ENCODE peak calls at places on chromosomes 4 and X, in seven cellular contexts. M is mesothelial cell of epicardium, H is Calu3, N is WERI-Rb-1, P is brain microvascular endothelial cell, Q is nephron progenitor cell, C is GM20000. S is an unnamed sample.

GRCh38 chrX:16658284-16658683 is 8.3 kb downstream of the S100G start:
- DNase-seq in M (no peak), H (no peak), N (no peak), P (peak), Q (no peak), C (no peak), S (no peak)

GRCh38 chr4:13059015-13059414 is 425.1 kb downstream of the RAB28 start:
- DNase-seq in M (no peak), H (no peak), N (no peak), P (no peak), Q (no peak), C (no peak), S (no peak)

GRCh38 chrX:17488036-17488435 is 113.0 kb downstream of the NHS start:
- DNase-seq in M (no peak), H (no peak), N (no peak), P (peak), Q (no peak), C (no peak), S (no peak)

GRCh38 chr4:107034091-107034698 is 1.9 kb downstream of the DKK2 start:
- DNase-seq in M (no peak), H (peak), N (peak), P (peak), Q (peak), C (no peak), S (peak)

GRCh38 chr4:1255151-1255550 is 6.2 kb upstream of the CTBP1 start:
- DNase-seq in M (no peak), H (no peak), N (no peak), P (no peak), Q (no peak), C (no peak), S (no peak)

GRCh38 chrX:10233696-10234095 is 76.9 kb downstream of the CLCN4 start:
- DNase-seq in M (no peak), H (no peak), N (no peak), P (no peak), Q (no peak), C (no peak), S (no peak)

GRCh38 chrX:56232221-56233082 is at the start of gene KLF8:
- DNase-seq in M (no peak), H (peak), N (no peak), P (no peak), Q (peak), C (peak), S (peak)

GRCh38 chr4:116926631-116927295 is 158.6 kb downstream of the TRAM1L1 start:
- DNase-seq in M (no peak), H (no peak), N (no peak), P (no peak), Q (no peak), C (no peak), S (no peak)

GRCh38 chr4:145935253-145936141 is 3.1 kb downstream of the ZNF827 start:
- DNase-seq in M (no peak), H (no peak), N (peak), P (no peak), Q (peak), C (peak), S (peak)

GRCh38 chr4:138200236-138200590 is 41.9 kb downstream of the SLC7A11 start:
- DNase-seq in M (no peak), H (no peak), N (no peak), P (no peak), Q (no peak), C (no peak), S (no peak)

GRCh38 chrX:51332188-51332942 is at the start of gene NUDT10:
- DNase-seq in M (peak), H (no peak), N (no peak), P (peak), Q (peak), C (no peak), S (peak)

GRCh38 chr4:10180927-10181744 is 64.5 kb upstream of the WDR1 start:
- DNase-seq in M (no peak), H (no peak), N (no peak), P (peak), Q (no peak), C (peak), S (no peak)

GRCh38 chrX:3191821-3192220 is 150.6 kb downstream of the ARSF start:
- DNase-seq in M (no peak), H (no peak), N (no peak), P (no peak), Q (peak), C (no peak), S (no peak)

GRCh38 chr4:77845400-77845799 is 17.2 kb upstream of the MRPL1 start:
- DNase-seq in M (no peak), H (no peak), N (no peak), P (no peak), Q (no peak), C (no peak), S (no peak)

GRCh38 chr4:112170451-112170993 is 25.3 kb downstream of the FAM241A start:
- DNase-seq in M (no peak), H (peak), N (no peak), P (peak), Q (no peak), C (no peak), S (no peak)

GRCh38 chr4:111283066-111283677 is 660.3 kb upstream of the PITX2 start:
- DNase-seq in M (peak), H (peak), N (peak), P (peak), Q (peak), C (peak), S (peak)

GRCh38 chrX:12771445-12772069 is 19.7 kb upstream of the PRPS2 start:
- DNase-seq in M (no peak), H (peak), N (peak), P (peak), Q (peak), C (peak), S (peak)

GRCh38 chr4:159950707-159951106 is 847.8 kb downstream of the RAPGEF2 start:
- DNase-seq in M (no peak), H (no peak), N (no peak), P (no peak), Q (no peak), C (no peak), S (no peak)

GRCh38 chrX:42597481-42597880 is 180.5 kb downstream of the PPP1R2C start:
- DNase-seq in M (no peak), H (no peak), N (no peak), P (no peak), Q (no peak), C (no peak), S (no peak)

GRCh38 chrX:129316461-129316860 is 206.8 kb downstream of the SMARCA1 start:
- DNase-seq in M (no peak), H (no peak), N (no peak), P (no peak), Q (no peak), C (no peak), S (no peak)

GRCh38 chr4:52594961-52595360 is 64.1 kb downstream of the USP46 start:
- DNase-seq in M (no peak), H (no peak), N (no peak), P (peak), Q (no peak), C (no peak), S (no peak)

GRCh38 chr4:186878203-186878800 is 154.6 kb upstream of the FAT1 start:
- DNase-seq in M (no peak), H (no peak), N (no peak), P (no peak), Q (no peak), C (no peak), S (no peak)

GRCh38 chrX:132958086-132958703 is at the start of gene HS6ST2:
- DNase-seq in M (peak), H (peak), N (no peak), P (no peak), Q (peak), C (no peak), S (peak)

GRCh38 chr4:145497199-145498149 is 15.8 kb downstream of the SMAD1 start:
- DNase-seq in M (no peak), H (no peak), N (no peak), P (no peak), Q (no peak), C (no peak), S (no peak)

GRCh38 chrX:41014776-41015175 is 70.5 kb upstream of the USP9X start:
- DNase-seq in M (no peak), H (no peak), N (no peak), P (no peak), Q (no peak), C (no peak), S (no peak)

GRCh38 chr4:102321260-102321991 is 23.9 kb downstream of the SLC39A8 start:
- DNase-seq in M (no peak), H (no peak), N (no peak), P (no peak), Q (no peak), C (peak), S (no peak)

GRCh38 chrX:40449956-40450701 is 130.6 kb upstream of the ATP6AP2 start:
- DNase-seq in M (no peak), H (no peak), N (no peak), P (no peak), Q (no peak), C (no peak), S (no peak)

GRCh38 chr4:6770581-6771228 is 11.8 kb upstream of the KIAA0232 start:
- DNase-seq in M (no peak), H (no peak), N (no peak), P (no peak), Q (no peak), C (no peak), S (no peak)

GRCh38 chr4:55381502-55381901 is 14.3 kb upstream of the TMEM165 start:
- DNase-seq in M (no peak), H (no peak), N (no peak), P (no peak), Q (no peak), C (no peak), S (no peak)

GRCh38 chrX:68571292-68572256 is 72.7 kb downstream of the YIPF6 start:
- DNase-seq in M (no peak), H (no peak), N (no peak), P (peak), Q (no peak), C (peak), S (no peak)

GRCh38 chr4:104447346-104447745 is 47.3 kb downstream of the CXXC4 start:
- DNase-seq in M (no peak), H (no peak), N (no peak), P (no peak), Q (no peak), C (no peak), S (no peak)

GRCh38 chr4:104449537-104449936 is 45.2 kb downstream of the CXXC4 start:
- DNase-seq in M (no peak), H (no peak), N (no peak), P (no peak), Q (no peak), C (no peak), S (no peak)

GRCh38 chr4:104446431-104446925 is 48.2 kb downstream of the CXXC4 start:
- DNase-seq in M (no peak), H (no peak), N (no peak), P (no peak), Q (no peak), C (no peak), S (no peak)

GRCh38 chr4:104457308-104457981 is 37.2 kb downstream of the CXXC4 start:
- DNase-seq in M (no peak), H (no peak), N (no peak), P (no peak), Q (no peak), C (no peak), S (no peak)

DNA sequence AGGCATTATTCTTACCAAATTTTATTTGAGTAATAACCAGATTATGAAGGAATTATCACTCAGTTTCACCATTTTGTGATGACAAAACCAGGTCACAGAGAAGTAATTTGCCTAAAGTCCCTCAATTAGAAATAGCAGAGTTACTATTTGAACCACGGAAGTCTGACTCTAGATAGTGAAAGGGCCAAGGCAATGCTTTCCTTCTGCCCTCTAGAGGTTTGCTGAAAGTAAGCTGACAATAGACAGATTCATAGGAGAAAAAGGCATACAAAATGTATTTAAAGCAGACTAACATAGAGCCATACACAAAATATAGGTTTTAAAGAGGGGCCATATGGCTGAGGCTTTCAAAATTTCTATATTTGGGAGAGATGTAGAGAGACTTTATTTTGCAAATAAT is 43.1 kb downstream of the CXXC4 start:
- DNase-seq in M (no peak), H (no peak), N (peak), P (no peak), Q (no peak), C (peak), S (no peak)
- TF ChIP-seq CTCF in M (no peak), H (no peak), N (peak), P (peak), Q (peak), C (no peak), S (no peak)

GRCh38 chrX:47030339-47030738 is 47.9 kb upstream of the RGN start:
- DNase-seq in M (no peak), H (peak), N (no peak), P (peak), Q (peak), C (peak), S (no peak)
- TF ChIP-seq CTCF in M (peak), H (no peak), N (peak), P (peak), Q (peak), C (no peak), S (peak)

GRCh38 chrX:149940015-149940716 is 1.9 kb upstream of the EOLA2 start:
- DNase-seq in M (peak), H (peak), N (peak), P (peak), Q (peak), C (peak), S (peak)
- TF ChIP-seq CTCF in M (peak), H (peak), N (peak), P (peak), Q (no peak), C (no peak), S (peak)

GRCh38 chr4:139453041-139453370 is 915 bp upstream of the RAB33B start:
- DNase-seq in M (no peak), H (peak), N (no peak), P (peak), Q (no peak), C (peak), S (no peak)
- TF ChIP-seq CTCF in M (no peak), H (peak), N (no peak), P (peak), Q (peak), C (no peak), S (peak)